ENCODE peak calls at places on chromosomes 11 and 22, in five cellular contexts. I is left lung; H is spleen; K is stimulated activated CD4-positive, alpha-beta T cell treated with anti-CD3 and anti-CD28 coated beads, TNF-alpha, amount 100 ng/mL, for 4 hours; M is NCI-H146. O is an unnamed sample.

GRCh38 chr22:30855677-30856518 is 112.7 kb downstream of the MORC2 start:
- DNase-seq in M (no peak), I (no peak), H (no peak), K (no peak), O (no peak)

GRCh38 chr11:133078591-133079179 is 453.6 kb downstream of the OPCML start:
- DNase-seq in H (no peak), M (peak), I (no peak), K (no peak), O (no peak)

GRCh38 chr11:57546869-57547518 is 9.6 kb downstream of the SMTNL1 start:
- DNase-seq in M (peak), I (no peak), K (no peak), H (no peak), O (no peak)

GRCh38 chr22:23681026-23681809 is 9.6 kb upstream of the RGL4 start:
- DNase-seq in K (no peak), H (peak), I (no peak), M (no peak), O (no peak)

GRCh38 chr11:130609121-130610035 is 160.9 kb downstream of the ADAMTS15 start:
- DNase-seq in I (peak), M (no peak), K (no peak), H (no peak), O (peak)

GRCh38 chr11:126281666-126282175 is 1.2 kb upstream of the TIRAP start:
- DNase-seq in K (no peak), H (no peak), I (no peak), M (no peak), O (no peak)

GRCh38 chr11:78076733-78077403 is 2.8 kb downstream of the NDUFC2 start:
- DNase-seq in I (no peak), K (no peak), M (no peak), H (no peak), O (no peak)

GRCh38 chr11:68041617-68042218 is 2.9 kb downstream of the TCIRG1 start:
- DNase-seq in I (no peak), K (no peak), H (no peak), M (no peak), O (no peak)

GRCh38 chr22:37985751-37986281 is 1.5 kb upstream of the SOX10 start:
- DNase-seq in H (no peak), I (no peak), M (no peak), K (no peak), O (no peak)

GRCh38 chr11:10454902-10455631 is at the start of gene AMPD3:
- DNase-seq in K (no peak), I (no peak), M (peak), H (peak), O (no peak)

GRCh38 chr11:7655253-7656217 is 17.8 kb downstream of the CYB5R2 start:
- DNase-seq in H (no peak), K (no peak), M (no peak), I (no peak), O (no peak)

GRCh38 chr11:29328961-29329441 is 687.8 kb downstream of the KCNA4 start:
- DNase-seq in I (no peak), K (no peak), H (no peak), M (peak), O (no peak)